ENCODE peak calls at places on chromosomes 2 and 18, in seven cellular contexts. X is CD8-positive, alpha-beta T cell; C is astrocyte of the spinal cord; F is GM12865; H is thoracic aorta; Z is fibroblast of villous mesenchyme; U is cardiac fibroblast. L is an unnamed sample.

GRCh38 chr18:75390854-75391253 is 36.6 kb downstream of the SMIM21 start:
- DNase-seq in X (no peak), C (no peak), F (no peak), H (no peak), Z (no peak), U (no peak), L (no peak)

GRCh38 chr18:76445275-76445674 is 49.8 kb downstream of the ZNF516 start:
- DNase-seq in X (no peak), C (peak), F (no peak), H (no peak), Z (peak), U (peak), L (peak)

GRCh38 chr18:21538230-21538629 is 62.3 kb downstream of the ESCO1 start:
- DNase-seq in X (no peak), C (no peak), F (no peak), H (no peak), Z (no peak), U (no peak), L (no peak)

GRCh38 chr2:23427976-23428375 is 43.0 kb downstream of the KLHL29 start:
- DNase-seq in X (no peak), C (no peak), F (no peak), H (no peak), Z (no peak), U (no peak), L (no peak)

GRCh38 chr2:223846524-223846923 is 9.1 kb upstream of the AP1S3 start:
- DNase-seq in X (no peak), C (peak), F (no peak), H (no peak), Z (peak), U (peak), L (peak)

GRCh38 chr2:26492749-26493515 is 15.0 kb upstream of the OTOF start:
- DNase-seq in X (no peak), C (no peak), F (no peak), H (no peak), Z (no peak), U (no peak), L (no peak)

GRCh38 chr2:157438907-157439791 is 4.7 kb downstream of the CYTIP start:
- DNase-seq in X (no peak), C (no peak), F (peak), H (no peak), Z (no peak), U (peak), L (no peak)

GRCh38 chr2:108570416-108570815 is 36.1 kb downstream of the LIMS1 start:
- DNase-seq in X (no peak), C (peak), F (no peak), H (no peak), Z (peak), U (peak), L (no peak)

GRCh38 chr2:109444916-109445315 is 168.8 kb downstream of the SEPTIN10 start:
- DNase-seq in X (no peak), C (no peak), F (no peak), H (no peak), Z (no peak), U (no peak), L (no peak)

GRCh38 chr18:55253814-55254213 is 294.6 kb upstream of the CCDC68 start:
- DNase-seq in X (no peak), C (no peak), F (no peak), H (no peak), Z (no peak), U (peak), L (no peak)

GRCh38 chr2:96507957-96508520 is 2.9 kb upstream of the NEURL3 start:
- DNase-seq in X (peak), C (peak), F (peak), H (no peak), Z (peak), U (peak), L (peak)

GRCh38 chr2:195573314-195573713 is 83.7 kb upstream of the SLC39A10 start:
- DNase-seq in X (no peak), C (no peak), F (no peak), H (no peak), Z (no peak), U (no peak), L (no peak)

GRCh38 chr2:180133736-180134135 is 126.6 kb upstream of the CWC22 start:
- DNase-seq in X (no peak), C (no peak), F (no peak), H (no peak), Z (no peak), U (no peak), L (no peak)

GRCh38 chr2:199379251-199379650 is 78.5 kb downstream of the SATB2 start:
- DNase-seq in X (no peak), C (peak), F (no peak), H (no peak), Z (peak), U (peak), L (no peak)

GRCh38 chr2:68755071-68755470 is 20.5 kb downstream of the ARHGAP25 start:
- DNase-seq in X (no peak), C (no peak), F (no peak), H (no peak), Z (peak), U (no peak), L (no peak)

GRCh38 chr2:74525717-74526648 is at the start of gene DQX1:
- DNase-seq in X (no peak), C (no peak), F (peak), H (no peak), Z (peak), U (peak), L (no peak)

GRCh38 chr2:20542761-20543578 is 96.1 kb downstream of the RHOB start:
- DNase-seq in X (no peak), C (peak), F (no peak), H (no peak), Z (peak), U (peak), L (no peak)

GRCh38 chr2:241897231-241897916 is 27.8 kb downstream of the RTP5 start:
- DNase-seq in X (no peak), C (no peak), F (no peak), H (no peak), Z (no peak), U (no peak), L (no peak)

GRCh38 chr2:69493268-69493667 is 56.0 kb upstream of the NFU1 start:
- DNase-seq in X (no peak), C (no peak), F (no peak), H (no peak), Z (no peak), U (no peak), L (no peak)

GRCh38 chr2:174868916-174869315 is 104.6 kb upstream of the CHRNA1 start:
- DNase-seq in X (no peak), C (no peak), F (no peak), H (no peak), Z (no peak), U (no peak), L (peak)

GRCh38 chr2:157182834-157183396 is 74.6 kb upstream of the GALNT5 start:
- DNase-seq in X (no peak), C (peak), F (no peak), H (no peak), Z (peak), U (peak), L (peak)

GRCh38 chr2:197884252-197884651 is 79.9 kb downstream of the PLCL1 start:
- DNase-seq in X (no peak), C (no peak), F (no peak), H (no peak), Z (no peak), U (no peak), L (no peak)

GRCh38 chr2:175930504-175930903 is 71.6 kb downstream of the LNPK start:
- DNase-seq in X (no peak), C (peak), F (no peak), H (no peak), Z (no peak), U (peak), L (no peak)

GRCh38 chr2:166032361-166032760 is 78.8 kb upstream of the TTC21B start:
- DNase-seq in X (no peak), C (no peak), F (no peak), H (no peak), Z (no peak), U (peak), L (no peak)

GRCh38 chr2:69773201-69773600 is 31.3 kb downstream of the ANXA4 start:
- DNase-seq in X (no peak), C (peak), F (no peak), H (no peak), Z (peak), U (peak), L (no peak)

GRCh38 chr18:34929336-34929780 is 111.9 kb upstream of the MAPRE2 start:
- DNase-seq in X (no peak), C (peak), F (no peak), H (no peak), Z (peak), U (peak), L (peak)

GRCh38 chr2:227503433-227504406 is 31.8 kb downstream of the AGFG1 start:
- DNase-seq in X (no peak), C (peak), F (no peak), H (peak), Z (peak), U (peak), L (peak)

GRCh38 chr2:7031424-7032245 is 114.4 kb downstream of the RNF144A start:
- DNase-seq in X (peak), C (peak), F (no peak), H (no peak), Z (no peak), U (peak), L (peak)

GRCh38 chr2:240143801-240144648 is 3.6 kb upstream of the OTOS start:
- DNase-seq in X (peak), C (peak), F (peak), H (no peak), Z (peak), U (peak), L (peak)

GRCh38 chr18:24799176-24799575 is 338.7 kb downstream of the HRH4 start:
- DNase-seq in X (no peak), C (no peak), F (no peak), H (no peak), Z (no peak), U (no peak), L (no peak)

GRCh38 chr18:41324020-41324791 is 630.8 kb upstream of the PIK3C3 start:
- DNase-seq in X (no peak), C (no peak), F (no peak), H (no peak), Z (no peak), U (peak), L (no peak)

GRCh38 chr2:138364554-138365162 is 136.9 kb upstream of the SPOPL start:
- DNase-seq in X (no peak), C (peak), F (no peak), H (no peak), Z (peak), U (peak), L (no peak)

DNA sequence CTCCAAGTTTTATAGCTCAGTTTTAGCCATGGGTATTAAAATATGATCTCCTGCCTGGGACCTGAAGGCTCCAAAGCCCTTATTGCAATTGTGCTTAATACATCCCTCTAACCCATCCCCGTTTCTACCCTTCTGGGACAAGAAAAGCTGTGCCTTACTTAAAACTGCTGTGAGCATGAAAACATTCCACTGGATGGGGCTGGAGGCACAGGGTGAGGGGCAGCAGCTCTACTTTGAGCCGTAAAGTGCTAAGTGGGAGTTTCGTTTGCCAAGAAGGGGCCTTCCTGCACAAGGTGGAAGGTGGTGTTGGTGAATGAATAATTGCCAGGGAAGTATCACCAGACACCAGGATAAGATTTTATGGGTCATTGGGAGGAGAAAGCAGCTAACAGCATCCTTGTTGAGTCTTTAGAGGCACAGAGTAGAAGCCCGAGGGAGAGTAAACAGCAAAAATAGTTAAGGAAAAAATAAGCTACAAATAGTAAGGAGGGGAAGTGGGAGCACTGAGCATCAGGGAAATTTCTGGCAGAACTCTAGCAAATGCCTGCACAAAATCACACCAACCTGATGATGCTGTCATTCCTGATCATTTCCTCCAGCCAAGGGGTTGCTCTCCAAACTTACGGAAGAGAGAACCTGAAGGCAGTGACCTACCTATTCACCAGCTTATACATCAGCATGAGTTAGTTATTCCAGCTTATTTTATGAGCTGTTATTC is 218.4 kb downstream of the MREG start:
- DNase-seq in X (no peak), C (peak), F (no peak), H (no peak), Z (peak), U (peak), L (no peak)
- TF ChIP-seq CTCF in X (no peak), C (peak), F (no peak), H (no peak), Z (peak), U (no peak), L (no peak)

GRCh38 chr2:237742614-237743013 is 56.0 kb upstream of the RBM44 start:
- DNase-seq in X (no peak), C (no peak), F (no peak), H (no peak), Z (no peak), U (no peak), L (no peak)

GRCh38 chr2:237743024-237743423 is 55.6 kb upstream of the RBM44 start:
- DNase-seq in X (no peak), C (no peak), F (no peak), H (no peak), Z (no peak), U (no peak), L (no peak)

GRCh38 chr2:237744270-237744612 is 54.3 kb upstream of the RBM44 start:
- DNase-seq in X (no peak), C (no peak), F (no peak), H (no peak), Z (no peak), U (no peak), L (no peak)

GRCh38 chr2:237744613-237745249 is 53.8 kb upstream of the RBM44 start:
- DNase-seq in X (peak), C (peak), F (peak), H (no peak), Z (peak), U (peak), L (peak)

GRCh38 chr2:237743561-237744269 is 54.9 kb upstream of the RBM44 start:
- DNase-seq in X (no peak), C (peak), F (no peak), H (no peak), Z (no peak), U (peak), L (peak)
- TF ChIP-seq CTCF in X (no peak), C (peak), F (no peak), H (peak), Z (no peak), U (no peak), L (no peak)

GRCh38 chr2:53767405-53768232 is at the start of gene CHAC2:
- DNase-seq in X (peak), C (peak), F (peak), H (peak), Z (peak), U (peak), L (peak)
- TF ChIP-seq CTCF in X (peak), C (peak), F (peak), H (peak), Z (peak), U (peak), L (peak)

GRCh38 chr2:67318966-67319590 is 78.1 kb upstream of the ETAA1 start:
- DNase-seq in X (no peak), C (no peak), F (no peak), H (no peak), Z (no peak), U (no peak), L (no peak)

GRCh38 chr2:67318014-67318413 is 79.1 kb upstream of the ETAA1 start:
- DNase-seq in X (no peak), C (no peak), F (no peak), H (no peak), Z (no peak), U (no peak), L (no peak)

GRCh38 chr2:67323209-67323991 is 73.7 kb upstream of the ETAA1 start:
- DNase-seq in X (no peak), C (no peak), F (no peak), H (no peak), Z (peak), U (no peak), L (no peak)

DNA sequence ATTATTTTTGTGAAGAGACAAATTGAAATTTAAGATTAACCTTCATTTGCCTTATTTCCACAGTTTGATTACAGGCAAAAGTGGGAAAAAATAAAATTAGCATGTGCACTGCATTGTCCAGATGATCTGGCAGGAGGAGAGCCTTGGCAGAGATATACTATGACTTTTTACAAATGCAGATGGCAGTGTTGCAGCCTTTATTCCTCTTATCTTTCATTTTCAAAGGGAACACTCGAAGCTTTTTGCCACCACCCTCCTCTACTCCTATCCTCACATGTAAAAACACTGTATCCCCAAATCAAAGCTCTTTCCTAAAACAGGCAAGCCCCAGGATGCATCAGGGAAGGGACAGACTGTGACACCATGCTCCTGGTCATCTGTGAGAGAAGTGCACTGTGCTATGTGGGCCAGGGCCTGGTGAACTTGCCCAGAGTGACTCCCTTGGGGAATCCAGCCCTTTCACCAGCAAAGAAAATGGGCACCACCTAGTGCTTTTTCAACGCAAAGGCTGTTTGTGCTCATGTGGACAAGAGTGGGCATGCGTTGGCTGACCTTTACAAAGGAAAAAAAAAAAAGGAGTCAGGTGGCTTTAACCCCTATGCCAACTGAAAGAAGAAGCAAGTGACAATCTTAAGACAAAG is 74.7 kb upstream of the ETAA1 start:
- DNase-seq in X (no peak), C (peak), F (peak), H (peak), Z (peak), U (peak), L (peak)
- TF ChIP-seq CTCF in X (no peak), C (peak), F (no peak), H (peak), Z (peak), U (peak), L (peak)